ENCODE peak calls at places on chromosomes 16 and 17, in five cellular contexts. Y is heart left ventricle; K is CD8-positive, alpha-beta memory T cell; I is IMR-90; L is SK-N-MC. E is an unnamed sample. For H3K9me3, the result is how much of the 10 kb centered on the place peaks cover.

GRCh38 chr17:79783891-79784290 is 5.9 kb downstream of the CBX2 start:
- DNase-seq in K (no peak), Y (no peak), L (no peak), I (no peak), E (no peak)

GRCh38 chr17:28908640-28909098 is 5.8 kb upstream of the DHRS13 start:
- DNase-seq in K (no peak), I (peak), Y (peak), L (no peak), E (no peak)

GRCh38 chr16:51119576-51120288 is 31.3 kb downstream of the SALL1 start:
- DNase-seq in K (no peak), L (no peak), Y (no peak), I (peak), E (no peak)

GRCh38 chr17:4142107-4142900 is 526 bp downstream of the ZZEF1 start:
- DNase-seq in Y (peak), L (no peak), I (peak), K (peak), E (no peak)

GRCh38 chr17:39598047-39598481 is 9.7 kb downstream of the NEUROD2 start:
- DNase-seq in L (no peak), I (no peak), Y (no peak), K (no peak), E (no peak)

GRCh38 chr16:50697881-50698767 is 4.7 kb downstream of the NOD2 start:
- DNase-seq in L (no peak), Y (peak), K (peak), I (peak), E (no peak)

GRCh38 chr17:61837175-61838051 is 25.9 kb downstream of the BRIP1 start:
- DNase-seq in I (peak), Y (peak), L (peak), K (peak), E (peak)

GRCh38 chr16:1990336-1991134 is 765 bp downstream of the SYNGR3 start:
- DNase-seq in I (no peak), Y (no peak), K (peak), L (no peak), E (no peak)

GRCh38 chr17:28948342-28948741 is 3.0 kb downstream of the PHF12 start:
- DNase-seq in L (no peak), Y (no peak), K (no peak), I (no peak), E (no peak)

GRCh38 chr16:12646490-12647274 is 157.0 kb downstream of the CPPED1 start:
- DNase-seq in K (no peak), L (no peak), Y (no peak), I (no peak), E (no peak)

GRCh38 chr16:30028438-30029093 is 2.5 kb downstream of the TLCD3B start:
- DNase-seq in I (no peak), K (no peak), Y (no peak), L (no peak), E (no peak)

GRCh38 chr17:28306954-28307401 is 12.0 kb upstream of the TMEM97 start:
- DNase-seq in I (no peak), K (no peak), L (no peak), Y (no peak), E (no peak)

GRCh38 chr16:23114131-23114904 is 34.9 kb downstream of the USP31 start:
- DNase-seq in K (no peak), I (no peak), L (no peak), Y (no peak), E (no peak)

GRCh38 chr16:72961115-72961832 is 86.7 kb downstream of the ZFHX3 start:
- DNase-seq in L (no peak), Y (no peak), I (peak), K (no peak), E (no peak)

GRCh38 chr17:41792835-41793748 is 6.6 kb upstream of the JUP start:
- DNase-seq in L (no peak), I (peak), Y (peak), K (no peak), E (no peak)

GRCh38 chr16:3157229-3158013 is 22.6 kb downstream of the ZNF213 start:
- DNase-seq in I (peak), L (peak), K (peak), Y (peak), E (peak)

GRCh38 chr17:8362651-8363332 is 13.7 kb downstream of the KRABD2 start:
- DNase-seq in I (peak), L (no peak), Y (no peak), K (no peak), E (no peak)

GRCh38 chr17:31327534-31328526 is 6.4 kb upstream of the EVI2A start:
- DNase-seq in Y (no peak), I (peak), L (no peak), K (no peak), E (no peak)

GRCh38 chr17:69558796-69559195 is 144.3 kb downstream of the MAP2K6 start:
- DNase-seq in Y (no peak), I (no peak), L (no peak), K (no peak), E (no peak)

GRCh38 chr16:20879175-20880053 is 20.7 kb downstream of the DCUN1D3 start:
- DNase-seq in Y (no peak), L (no peak), K (no peak), I (peak), E (no peak)

GRCh38 chr17:9241371-9241712 is 220.0 kb downstream of the NTN1 start:
- DNase-seq in L (no peak), Y (peak), K (no peak), I (no peak), E (no peak)

GRCh38 chr16:19900590-19900989 is 15.9 kb upstream of the GPRC5B start:
- DNase-seq in Y (no peak), I (no peak), L (no peak), K (no peak), E (no peak)

GRCh38 chr17:57463103-57463885 is 207.0 kb downstream of the MSI2 start:
- DNase-seq in I (peak), L (no peak), Y (no peak), K (no peak), E (no peak)

GRCh38 chr16:89443727-89444084 is 46.7 kb downstream of the ANKRD11 start:
- DNase-seq in L (no peak), I (no peak), Y (peak), K (no peak), E (no peak)

GRCh38 chr16:53341787-53342186 is 92.5 kb upstream of the RBL2 start:
- DNase-seq in I (no peak), K (no peak), Y (no peak), L (no peak), E (no peak)

GRCh38 chr16:31455601-31456314 is 3.5 kb upstream of the ARMC5 start:
- DNase-seq in K (no peak), I (no peak), L (no peak), Y (no peak), E (no peak)

GRCh38 chr16:77618011-77618410 is 104.3 kb upstream of the NUDT7 start:
- DNase-seq in Y (no peak), I (no peak), L (no peak), K (no peak), E (no peak)

GRCh38 chr16:17154981-17155380 is 315.8 kb downstream of the XYLT1 start:
- DNase-seq in I (no peak), K (no peak), Y (no peak), L (no peak), E (no peak)

GRCh38 chr16:79751785-79752184 is 151.2 kb upstream of the MAF start:
- DNase-seq in L (no peak), I (no peak), Y (peak), K (no peak), E (no peak)
- H3K9me3 ChIP-seq in L (under half), I (under half), Y (under half), K (under half), E (under half)

DNA sequence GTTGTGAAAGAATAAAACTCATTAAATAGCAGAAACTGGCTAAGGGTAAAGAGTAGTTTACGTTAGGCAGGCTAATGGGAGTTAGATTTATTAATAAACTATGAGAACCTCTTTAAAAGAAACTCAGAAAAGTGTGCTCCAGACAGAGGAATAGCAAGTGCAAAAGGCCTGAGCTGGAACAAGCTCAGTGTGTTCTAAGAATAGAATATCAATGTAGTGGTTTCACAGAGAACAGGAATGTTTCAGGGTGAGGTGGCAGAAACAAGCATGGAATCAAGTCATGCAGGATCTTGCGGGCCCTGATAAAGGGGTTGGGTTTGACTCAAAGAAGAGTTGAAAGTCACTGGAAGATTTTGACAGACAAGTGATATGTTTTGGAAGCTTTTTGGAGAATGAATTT is 164.0 kb upstream of the HS3ST3A1 start:
- DNase-seq in L (no peak), Y (no peak), I (peak), K (no peak), E (no peak)
- H3K9me3 ChIP-seq in L (under half), Y (under half), I (under half), K (under half), E (under half)

GRCh38 chr16:75160386-75160785 is 12.1 kb downstream of the ZFP1 start:
- DNase-seq in I (no peak), Y (no peak), K (no peak), L (no peak), E (no peak)
- H3K9me3 ChIP-seq in I (under half), Y (under half), K (under half), L (under half), E (under half)

DNA sequence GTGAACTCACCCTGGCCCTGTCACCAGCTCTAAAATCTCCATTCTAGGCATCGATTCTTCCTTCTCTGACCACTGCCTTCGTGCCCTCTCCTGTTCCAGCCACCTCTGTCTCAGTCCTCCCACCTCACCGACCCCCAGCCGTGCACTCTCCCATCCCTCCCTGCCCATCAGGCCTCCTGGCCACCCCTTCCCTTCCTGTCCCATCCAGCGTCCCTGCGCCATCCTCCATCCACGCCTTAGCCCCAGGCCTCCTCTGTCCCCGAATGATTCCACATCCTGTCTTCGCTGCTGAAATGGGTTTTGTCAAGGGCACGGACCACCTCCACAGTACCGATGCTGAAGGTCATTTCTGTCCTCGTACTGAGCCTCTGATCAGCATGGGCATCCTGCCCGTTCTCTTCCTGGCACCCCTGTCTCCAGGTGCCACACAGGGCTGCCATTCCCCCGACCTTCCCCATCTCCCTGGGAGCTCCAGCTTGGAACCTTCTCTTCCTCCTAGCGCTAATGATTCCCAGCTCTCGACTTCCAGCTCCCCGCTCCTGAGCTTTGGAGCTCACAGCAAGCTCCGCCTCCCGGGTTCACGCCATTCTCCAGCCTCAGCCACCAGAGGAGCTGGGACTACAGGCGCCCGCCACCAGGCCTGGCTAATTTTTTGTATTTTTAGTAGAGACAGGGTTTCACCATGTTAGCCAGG is 2.6 kb downstream of the TRIM65 start:
- DNase-seq in K (no peak), I (no peak), Y (no peak), L (no peak), E (no peak)
- H3K9me3 ChIP-seq in K (under half), I (under half), Y (under half), L (under half), E (under half)

E was measured in effector memory CD4-positive, alpha-beta T cell.